ENCODE peak calls at places on chromosomes 4 and X, in ten cellular contexts. One of them, this sample, is unnamed.

GRCh38 chr4:125704726-125705125 is 390.0 kb downstream of the FAT4 start:
- DNase-seq in upper lobe of right lung: no peak
- DNase-seq in fibroblast of mammary gland: peak
- DNase-seq in AG10803: peak
- DNase-seq in tibial artery: no peak
- DNase-seq in dorsolateral prefrontal cortex: no peak
- DNase-seq in WTC11: no peak
- DNase-seq in fibroblast of the aortic adventitia: peak
- DNase-seq in osteocyte: no peak
- DNase-seq in left lung: no peak
- DNase-seq in this sample: no peak

GRCh38 chr4:24024157-24024556 is 134.3 kb upstream of the PPARGC1A start:
- DNase-seq in upper lobe of right lung: no peak
- DNase-seq in osteocyte: no peak
- DNase-seq in dorsolateral prefrontal cortex: no peak
- DNase-seq in tibial artery: no peak
- DNase-seq in fibroblast of mammary gland: peak
- DNase-seq in left lung: no peak
- DNase-seq in AG10803: peak
- DNase-seq in WTC11: no peak
- DNase-seq in fibroblast of the aortic adventitia: peak
- DNase-seq in this sample: no peak

GRCh38 chrX:7088968-7089615 is 58.4 kb upstream of the STS start:
- DNase-seq in osteocyte: peak
- DNase-seq in tibial artery: no peak
- DNase-seq in left lung: no peak
- DNase-seq in upper lobe of right lung: no peak
- DNase-seq in dorsolateral prefrontal cortex: no peak
- DNase-seq in fibroblast of mammary gland: no peak
- DNase-seq in WTC11: peak
- DNase-seq in AG10803: no peak
- DNase-seq in fibroblast of the aortic adventitia: no peak
- DNase-seq in this sample: no peak

GRCh38 chr4:76989391-76990061 is 40.0 kb downstream of the SEPTIN11 start:
- DNase-seq in dorsolateral prefrontal cortex: no peak
- DNase-seq in fibroblast of the aortic adventitia: no peak
- DNase-seq in tibial artery: no peak
- DNase-seq in fibroblast of mammary gland: no peak
- DNase-seq in osteocyte: no peak
- DNase-seq in left lung: no peak
- DNase-seq in upper lobe of right lung: no peak
- DNase-seq in AG10803: no peak
- DNase-seq in WTC11: no peak
- DNase-seq in this sample: no peak

GRCh38 chrX:56764975-56765791 is 36.1 kb downstream of the NBDY start:
- DNase-seq in fibroblast of mammary gland: no peak
- DNase-seq in tibial artery: no peak
- DNase-seq in dorsolateral prefrontal cortex: no peak
- DNase-seq in AG10803: no peak
- DNase-seq in WTC11: no peak
- DNase-seq in fibroblast of the aortic adventitia: no peak
- DNase-seq in left lung: no peak
- DNase-seq in upper lobe of right lung: peak
- DNase-seq in osteocyte: no peak
- DNase-seq in this sample: peak

GRCh38 chr4:82833696-82834313 is 35.2 kb upstream of the SCD5 start:
- DNase-seq in fibroblast of the aortic adventitia: peak
- DNase-seq in fibroblast of mammary gland: peak
- DNase-seq in tibial artery: no peak
- DNase-seq in left lung: no peak
- DNase-seq in WTC11: no peak
- DNase-seq in dorsolateral prefrontal cortex: no peak
- DNase-seq in osteocyte: no peak
- DNase-seq in upper lobe of right lung: no peak
- DNase-seq in AG10803: peak
- DNase-seq in this sample: no peak

GRCh38 chr4:80199004-80199579 is 1.8 kb downstream of the PRDM8 start:
- DNase-seq in AG10803: no peak
- DNase-seq in fibroblast of mammary gland: no peak
- DNase-seq in upper lobe of right lung: no peak
- DNase-seq in WTC11: no peak
- DNase-seq in fibroblast of the aortic adventitia: no peak
- DNase-seq in dorsolateral prefrontal cortex: no peak
- DNase-seq in left lung: no peak
- DNase-seq in tibial artery: no peak
- DNase-seq in osteocyte: no peak
- DNase-seq in this sample: no peak

GRCh38 chr4:67820903-67821302 is 62.9 kb downstream of the TMPRSS11D start:
- DNase-seq in WTC11: no peak
- DNase-seq in left lung: no peak
- DNase-seq in dorsolateral prefrontal cortex: no peak
- DNase-seq in upper lobe of right lung: no peak
- DNase-seq in tibial artery: no peak
- DNase-seq in AG10803: no peak
- DNase-seq in osteocyte: no peak
- DNase-seq in fibroblast of mammary gland: no peak
- DNase-seq in fibroblast of the aortic adventitia: no peak
- DNase-seq in this sample: no peak

GRCh38 chrX:40192196-40192595 is 94.4 kb upstream of the BCOR start:
- DNase-seq in upper lobe of right lung: no peak
- DNase-seq in fibroblast of mammary gland: no peak
- DNase-seq in WTC11: no peak
- DNase-seq in tibial artery: no peak
- DNase-seq in osteocyte: no peak
- DNase-seq in fibroblast of the aortic adventitia: no peak
- DNase-seq in dorsolateral prefrontal cortex: no peak
- DNase-seq in AG10803: peak
- DNase-seq in left lung: no peak
- DNase-seq in this sample: no peak

GRCh38 chrX:40853004-40853815 is 117.9 kb upstream of the MED14 start:
- DNase-seq in fibroblast of the aortic adventitia: no peak
- DNase-seq in AG10803: no peak
- DNase-seq in WTC11: no peak
- DNase-seq in fibroblast of mammary gland: no peak
- DNase-seq in upper lobe of right lung: no peak
- DNase-seq in tibial artery: no peak
- DNase-seq in dorsolateral prefrontal cortex: no peak
- DNase-seq in osteocyte: no peak
- DNase-seq in left lung: no peak
- DNase-seq in this sample: no peak

GRCh38 chrX:118534716-118535493 is 39.3 kb downstream of the DOCK11 start:
- DNase-seq in upper lobe of right lung: no peak
- DNase-seq in WTC11: no peak
- DNase-seq in dorsolateral prefrontal cortex: no peak
- DNase-seq in fibroblast of the aortic adventitia: no peak
- DNase-seq in tibial artery: no peak
- DNase-seq in fibroblast of mammary gland: no peak
- DNase-seq in osteocyte: no peak
- DNase-seq in AG10803: no peak
- DNase-seq in left lung: no peak
- DNase-seq in this sample: no peak

GRCh38 chr4:64508089-64508488 is 98.8 kb upstream of the TECRL start:
- DNase-seq in left lung: no peak
- DNase-seq in dorsolateral prefrontal cortex: no peak
- DNase-seq in fibroblast of mammary gland: no peak
- DNase-seq in osteocyte: no peak
- DNase-seq in fibroblast of the aortic adventitia: no peak
- DNase-seq in AG10803: no peak
- DNase-seq in WTC11: no peak
- DNase-seq in upper lobe of right lung: no peak
- DNase-seq in tibial artery: no peak
- DNase-seq in this sample: no peak

GRCh38 chr4:154760895-154761294 is 17.1 kb downstream of the LRAT start:
- DNase-seq in fibroblast of mammary gland: no peak
- DNase-seq in fibroblast of the aortic adventitia: no peak
- DNase-seq in left lung: no peak
- DNase-seq in osteocyte: no peak
- DNase-seq in tibial artery: no peak
- DNase-seq in AG10803: no peak
- DNase-seq in dorsolateral prefrontal cortex: no peak
- DNase-seq in upper lobe of right lung: no peak
- DNase-seq in WTC11: no peak
- DNase-seq in this sample: no peak

GRCh38 chr4:165580379-165580905 is 201.6 kb downstream of the CPE start:
- DNase-seq in dorsolateral prefrontal cortex: no peak
- DNase-seq in left lung: no peak
- DNase-seq in AG10803: peak
- DNase-seq in upper lobe of right lung: no peak
- DNase-seq in fibroblast of the aortic adventitia: peak
- DNase-seq in WTC11: no peak
- DNase-seq in tibial artery: peak
- DNase-seq in fibroblast of mammary gland: peak
- DNase-seq in osteocyte: no peak
- DNase-seq in this sample: no peak

GRCh38 chr4:120009731-120010130 is 56.9 kb downstream of the MAD2L1 start:
- DNase-seq in dorsolateral prefrontal cortex: no peak
- DNase-seq in AG10803: peak
- DNase-seq in fibroblast of the aortic adventitia: peak
- DNase-seq in left lung: no peak
- DNase-seq in osteocyte: no peak
- DNase-seq in upper lobe of right lung: no peak
- DNase-seq in tibial artery: no peak
- DNase-seq in fibroblast of mammary gland: peak
- DNase-seq in WTC11: no peak
- DNase-seq in this sample: no peak

GRCh38 chr4:128904821-128905220 is 95.3 kb downstream of the JADE1 start:
- DNase-seq in fibroblast of the aortic adventitia: no peak
- DNase-seq in upper lobe of right lung: no peak
- DNase-seq in dorsolateral prefrontal cortex: no peak
- DNase-seq in AG10803: no peak
- DNase-seq in fibroblast of mammary gland: no peak
- DNase-seq in WTC11: no peak
- DNase-seq in osteocyte: no peak
- DNase-seq in left lung: no peak
- DNase-seq in tibial artery: no peak
- DNase-seq in this sample: no peak

GRCh38 chr4:80454561-80454960 is 119.0 kb downstream of the CFAP299 start:
- DNase-seq in fibroblast of the aortic adventitia: no peak
- DNase-seq in osteocyte: no peak
- DNase-seq in fibroblast of mammary gland: no peak
- DNase-seq in WTC11: no peak
- DNase-seq in AG10803: no peak
- DNase-seq in upper lobe of right lung: no peak
- DNase-seq in left lung: no peak
- DNase-seq in dorsolateral prefrontal cortex: no peak
- DNase-seq in tibial artery: no peak
- DNase-seq in this sample: no peak

GRCh38 chr4:100848865-100849264 is 331.0 kb upstream of the EMCN start:
- DNase-seq in dorsolateral prefrontal cortex: no peak
- DNase-seq in AG10803: no peak
- DNase-seq in osteocyte: no peak
- DNase-seq in fibroblast of mammary gland: no peak
- DNase-seq in WTC11: peak
- DNase-seq in left lung: no peak
- DNase-seq in fibroblast of the aortic adventitia: no peak
- DNase-seq in tibial artery: no peak
- DNase-seq in upper lobe of right lung: no peak
- DNase-seq in this sample: no peak
- TF ChIP-seq CTCF in dorsolateral prefrontal cortex: no peak
- TF ChIP-seq CTCF in AG10803: no peak
- TF ChIP-seq CTCF in osteocyte: peak
- TF ChIP-seq CTCF in fibroblast of mammary gland: no peak
- TF ChIP-seq CTCF in WTC11: no peak
- TF ChIP-seq CTCF in left lung: no peak
- TF ChIP-seq CTCF in fibroblast of the aortic adventitia: peak
- TF ChIP-seq CTCF in tibial artery: peak
- TF ChIP-seq CTCF in upper lobe of right lung: no peak
- TF ChIP-seq CTCF in this sample: peak

GRCh38 chr4:108224628-108225053 is 55.9 kb upstream of the LEF1 start:
- DNase-seq in fibroblast of mammary gland: peak
- DNase-seq in upper lobe of right lung: no peak
- DNase-seq in osteocyte: no peak
- DNase-seq in WTC11: no peak
- DNase-seq in fibroblast of the aortic adventitia: peak
- DNase-seq in dorsolateral prefrontal cortex: no peak
- DNase-seq in left lung: no peak
- DNase-seq in tibial artery: no peak
- DNase-seq in AG10803: peak
- DNase-seq in this sample: no peak
- TF ChIP-seq CTCF in fibroblast of mammary gland: no peak
- TF ChIP-seq CTCF in upper lobe of right lung: no peak
- TF ChIP-seq CTCF in osteocyte: no peak
- TF ChIP-seq CTCF in WTC11: no peak
- TF ChIP-seq CTCF in fibroblast of the aortic adventitia: no peak
- TF ChIP-seq CTCF in dorsolateral prefrontal cortex: no peak
- TF ChIP-seq CTCF in left lung: no peak
- TF ChIP-seq CTCF in tibial artery: no peak
- TF ChIP-seq CTCF in AG10803: no peak
- TF ChIP-seq CTCF in this sample: no peak

GRCh38 chr4:156803056-156803455 is 168.5 kb downstream of the PDGFC start:
- DNase-seq in WTC11: no peak
- DNase-seq in osteocyte: no peak
- DNase-seq in fibroblast of mammary gland: peak
- DNase-seq in AG10803: peak
- DNase-seq in upper lobe of right lung: no peak
- DNase-seq in dorsolateral prefrontal cortex: no peak
- DNase-seq in tibial artery: no peak
- DNase-seq in left lung: no peak
- DNase-seq in fibroblast of the aortic adventitia: peak
- DNase-seq in this sample: no peak

GRCh38 chr4:156800463-156800862 is 171.1 kb downstream of the PDGFC start:
- DNase-seq in dorsolateral prefrontal cortex: no peak
- DNase-seq in fibroblast of mammary gland: no peak
- DNase-seq in upper lobe of right lung: no peak
- DNase-seq in left lung: no peak
- DNase-seq in WTC11: no peak
- DNase-seq in osteocyte: no peak
- DNase-seq in tibial artery: no peak
- DNase-seq in AG10803: no peak
- DNase-seq in fibroblast of the aortic adventitia: no peak
- DNase-seq in this sample: no peak

DNA sequence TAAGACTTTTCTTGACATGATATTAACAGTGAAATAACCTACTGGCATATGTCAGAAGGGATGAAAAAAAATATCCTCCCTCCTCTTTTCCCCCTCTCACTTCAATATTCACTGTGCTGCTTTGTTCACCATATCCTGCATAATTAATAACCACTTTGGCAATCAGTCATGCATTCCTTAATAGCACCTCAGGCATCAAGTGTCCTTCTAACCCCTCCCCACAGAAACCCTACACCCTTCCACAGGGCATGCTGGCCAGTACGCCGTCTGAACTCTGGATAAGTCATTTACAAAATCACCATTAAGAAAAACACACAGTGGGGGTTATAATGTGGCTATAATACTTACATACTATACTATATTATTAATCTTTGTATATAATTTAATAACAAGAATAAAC is 165.9 kb downstream of the PDGFC start:
- DNase-seq in fibroblast of the aortic adventitia: no peak
- DNase-seq in dorsolateral prefrontal cortex: no peak
- DNase-seq in fibroblast of mammary gland: no peak
- DNase-seq in osteocyte: no peak
- DNase-seq in AG10803: no peak
- DNase-seq in tibial artery: no peak
- DNase-seq in left lung: no peak
- DNase-seq in WTC11: peak
- DNase-seq in upper lobe of right lung: no peak
- DNase-seq in this sample: no peak
- TF ChIP-seq CTCF in fibroblast of the aortic adventitia: no peak
- TF ChIP-seq CTCF in dorsolateral prefrontal cortex: no peak
- TF ChIP-seq CTCF in fibroblast of mammary gland: no peak
- TF ChIP-seq CTCF in osteocyte: no peak
- TF ChIP-seq CTCF in AG10803: no peak
- TF ChIP-seq CTCF in tibial artery: no peak
- TF ChIP-seq CTCF in left lung: no peak
- TF ChIP-seq CTCF in WTC11: no peak
- TF ChIP-seq CTCF in upper lobe of right lung: no peak
- TF ChIP-seq CTCF in this sample: no peak

GRCh38 chrX:150405576-150405975 is 42.5 kb downstream of the MAMLD1 start:
- DNase-seq in dorsolateral prefrontal cortex: no peak
- DNase-seq in upper lobe of right lung: no peak
- DNase-seq in left lung: no peak
- DNase-seq in AG10803: no peak
- DNase-seq in fibroblast of the aortic adventitia: no peak
- DNase-seq in osteocyte: no peak
- DNase-seq in fibroblast of mammary gland: no peak
- DNase-seq in WTC11: peak
- DNase-seq in tibial artery: no peak
- DNase-seq in this sample: no peak
- TF ChIP-seq CTCF in dorsolateral prefrontal cortex: no peak
- TF ChIP-seq CTCF in upper lobe of right lung: no peak
- TF ChIP-seq CTCF in left lung: no peak
- TF ChIP-seq CTCF in AG10803: no peak
- TF ChIP-seq CTCF in fibroblast of the aortic adventitia: no peak
- TF ChIP-seq CTCF in osteocyte: no peak
- TF ChIP-seq CTCF in fibroblast of mammary gland: no peak
- TF ChIP-seq CTCF in WTC11: no peak
- TF ChIP-seq CTCF in tibial artery: no peak
- TF ChIP-seq CTCF in this sample: no peak